ENCODE peak calls at places on chromosomes 16 and 17, in five cellular contexts. W is AG04450, U is BE2C, K is lung, I is stomach. E is an unnamed sample. For H3K27me3, the result is how much of the 10 kb centered on the place peaks cover.

GRCh38 chr17:48814504-48814903 is 2.5 kb downstream of the TTLL6 start:
- DNase-seq in U (peak), W (no peak), I (peak), K (peak), E (peak)

GRCh38 chr16:30357085-30357714 is 2.1 kb upstream of the CD2BP2 start:
- DNase-seq in W (no peak), K (no peak), U (no peak), I (no peak), E (no peak)

GRCh38 chr16:88619859-88620655 is 18.3 kb upstream of the IL17C start:
- DNase-seq in I (no peak), K (no peak), W (peak), U (no peak), E (no peak)

GRCh38 chr17:65942592-65942991 is 249.3 kb downstream of the CEP112 start:
- DNase-seq in K (no peak), U (no peak), W (no peak), I (no peak), E (no peak)

GRCh38 chr17:46928472-46929261 is 5.7 kb downstream of the GOSR2 start:
- DNase-seq in K (no peak), U (no peak), W (no peak), I (no peak), E (no peak)

GRCh38 chr16:24972608-24973220 is 42.5 kb downstream of the ARHGAP17 start:
- DNase-seq in I (no peak), U (no peak), W (no peak), K (no peak), E (no peak)

GRCh38 chr17:75074532-75074931 is 13.2 kb upstream of the SLC16A5 start:
- DNase-seq in K (no peak), I (no peak), W (no peak), U (no peak), E (no peak)

GRCh38 chr16:35154627-35155026 is 1695.2 kb downstream of the TP53TG3F start:
- DNase-seq in W (no peak), U (no peak), I (no peak), K (no peak), E (no peak)

GRCh38 chr16:71917900-71918299 is 22.6 kb downstream of the IST1 start:
- DNase-seq in U (no peak), K (no peak), W (no peak), I (no peak), E (no peak)

GRCh38 chr16:1993731-1994131 is 4.0 kb downstream of the SYNGR3 start:
- DNase-seq in W (no peak), U (no peak), K (no peak), I (no peak), E (no peak)

GRCh38 chr17:50943575-50943933 is 77.4 kb upstream of the TOB1 start:
- DNase-seq in I (peak), K (no peak), W (no peak), U (peak), E (peak)

GRCh38 chr17:66619196-66619595 is 215.7 kb upstream of the CACNG5 start:
- DNase-seq in K (no peak), U (no peak), W (no peak), I (no peak), E (no peak)

GRCh38 chr16:65105173-65105572 is 16.7 kb downstream of the CDH11 start:
- DNase-seq in W (no peak), K (no peak), I (no peak), U (no peak), E (no peak)

GRCh38 chr17:45108595-45109521 is 23.5 kb downstream of the PLCD3 start:
- DNase-seq in K (no peak), U (no peak), W (no peak), I (peak), E (no peak)
- TF ChIP-seq CTCF in K (no peak), U (peak), W (peak), I (no peak), E (no peak)

GRCh38 chr17:8038954-8039610 is at the start of gene ALOX15B:
- DNase-seq in I (peak), U (no peak), W (no peak), K (peak), E (no peak)
- H3K4me3 ChIP-seq in I (peak), U (no peak), W (no peak), K (peak), E (peak)

GRCh38 chr16:57634171-57634570 is 5.7 kb downstream of the ADGRG1 start:
- DNase-seq in U (no peak), I (no peak), W (no peak), K (no peak), E (no peak)
- H3K27me3 ChIP-seq in U (under half), I (half or more), W (under half), K (under half), E (under half)

GRCh38 chr17:78734841-78735641 is 47.0 kb downstream of the CYTH1 start:
- DNase-seq in U (no peak), I (no peak), W (no peak), K (no peak), E (no peak)

GRCh38 chr17:78738245-78738644 is 43.8 kb downstream of the CYTH1 start:
- DNase-seq in U (no peak), I (no peak), K (no peak), W (no peak), E (no peak)

GRCh38 chr17:78735832-78736525 is 46.1 kb downstream of the CYTH1 start:
- DNase-seq in W (no peak), I (no peak), U (no peak), K (no peak), E (no peak)

GRCh38 chr17:78737332-78737731 is 44.7 kb downstream of the CYTH1 start:
- DNase-seq in I (no peak), W (peak), K (no peak), U (no peak), E (no peak)

GRCh38 chr17:78736526-78737079 is 45.5 kb downstream of the CYTH1 start:
- DNase-seq in U (peak), I (peak), K (peak), W (no peak), E (peak)
- TF ChIP-seq CTCF in U (peak), I (peak), K (no peak), W (no peak), E (no peak)

DNA sequence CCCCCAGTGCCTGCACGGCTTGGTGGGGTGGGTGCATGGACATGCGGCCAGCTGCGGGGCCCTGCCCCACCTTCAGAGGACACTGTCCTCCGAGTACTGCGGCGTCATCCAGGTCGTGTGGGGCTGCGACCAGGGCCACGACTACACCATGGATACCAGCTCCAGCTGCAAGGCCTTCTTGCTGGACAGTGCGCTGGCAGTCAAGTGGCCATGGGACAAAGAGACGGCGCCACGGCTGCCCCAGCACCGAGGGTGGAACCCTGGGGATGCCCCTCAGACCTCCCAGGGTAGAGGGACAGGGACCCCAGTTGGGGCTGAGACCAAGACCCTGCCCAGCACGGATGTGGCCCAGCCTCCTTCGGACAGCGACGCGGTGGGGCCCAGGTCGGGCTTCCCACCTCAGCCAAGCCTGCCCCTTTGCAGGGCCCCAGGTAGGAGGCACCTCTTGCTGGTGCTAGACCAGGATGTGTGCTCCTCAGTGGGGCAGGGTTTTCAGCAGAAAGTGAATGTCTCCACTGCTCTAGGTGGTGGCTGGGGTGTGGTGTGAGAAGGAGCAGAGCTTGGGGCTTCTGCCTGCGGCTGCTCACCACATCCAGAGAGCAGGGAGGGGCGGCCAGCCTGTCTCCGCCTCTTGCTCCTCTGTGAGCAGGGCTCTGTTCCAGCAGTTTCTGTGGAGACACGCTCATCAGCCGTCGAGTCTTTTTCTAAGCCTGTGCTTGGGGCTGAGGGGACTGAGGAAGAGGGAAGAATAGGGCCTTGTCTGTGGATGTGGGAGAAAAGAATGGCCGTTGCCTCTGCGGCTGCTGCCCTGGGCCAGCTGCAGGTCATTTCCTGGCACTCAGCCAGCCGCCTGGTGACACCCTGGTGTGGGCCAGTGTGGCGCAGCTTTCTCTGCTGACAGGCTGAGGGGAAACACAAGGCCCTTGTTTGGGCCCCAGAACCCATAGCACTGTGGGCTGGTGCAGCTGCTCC is 2.2 kb downstream of the ZNF276 start:
- DNase-seq in K (no peak), U (peak), I (peak), W (no peak), E (peak)
- H3K4me3 ChIP-seq in K (peak), U (no peak), I (peak), W (peak), E (no peak)